ENCODE peak calls at places on chromosomes 7 and 10, in six cellular contexts. R, J, D, G, Z and L are unnamed samples.

GRCh38 chr10:77872947-77873557 is 53.5 kb downstream of the DLG5 start:
- DNase-seq in R (no peak), G (no peak), Z (no peak), D (no peak), J (no peak), L (no peak)

GRCh38 chr7:74039337-74039736 is 11.4 kb downstream of the ELN start:
- DNase-seq in D (peak), J (no peak), G (no peak), R (no peak), Z (no peak), L (no peak)

GRCh38 chr7:11212816-11213215 is 239.1 kb downstream of the PHF14 start:
- DNase-seq in Z (no peak), J (no peak), G (no peak), R (peak), D (peak), L (no peak)

GRCh38 chr10:48465860-48466521 is 138.9 kb downstream of the ARHGAP22 start:
- DNase-seq in D (no peak), Z (no peak), R (no peak), J (no peak), G (no peak), L (peak)

GRCh38 chr7:18978108-18978495 is 139.3 kb downstream of the TWIST1 start:
- DNase-seq in R (peak), J (no peak), Z (no peak), D (no peak), G (no peak), L (no peak)

GRCh38 chr10:5603091-5603847 is 63.1 kb downstream of the ASB13 start:
- DNase-seq in D (no peak), R (no peak), J (no peak), G (no peak), Z (no peak), L (no peak)

GRCh38 chr10:84826704-84827103 is 498.3 kb downstream of the CCSER2 start:
- DNase-seq in J (no peak), G (no peak), R (no peak), Z (no peak), D (no peak), L (no peak)

GRCh38 chr7:88278881-88279280 is 27.8 kb downstream of the STEAP4 start:
- DNase-seq in G (no peak), R (no peak), Z (no peak), D (no peak), J (no peak), L (no peak)

GRCh38 chr7:43590862-43591550 is 8.1 kb downstream of the STK17A start:
- DNase-seq in D (no peak), G (peak), Z (no peak), J (no peak), R (no peak), L (no peak)

GRCh38 chr10:3874988-3875841 is 90.2 kb upstream of the KLF6 start:
- DNase-seq in Z (no peak), J (no peak), R (no peak), G (no peak), D (peak), L (no peak)

GRCh38 chr10:77286851-77287250 is 350.8 kb downstream of the KCNMA1 start:
- DNase-seq in G (no peak), D (peak), J (no peak), R (no peak), Z (no peak), L (no peak)

GRCh38 chr7:51310131-51310583 is 6.5 kb downstream of the COBL start:
- DNase-seq in D (no peak), J (no peak), G (no peak), Z (no peak), R (no peak), L (no peak)

GRCh38 chr7:40516376-40516775 is 381.6 kb downstream of the SUGCT start:
- DNase-seq in J (no peak), G (no peak), R (no peak), D (no peak), Z (no peak), L (no peak)

GRCh38 chr10:36277459-36277858 is 635.4 kb upstream of the FZD8 start:
- DNase-seq in D (no peak), R (no peak), G (no peak), J (no peak), Z (no peak), L (no peak)

GRCh38 chr10:103792547-103792946 is 62.8 kb downstream of the SH3PXD2A start:
- DNase-seq in D (no peak), Z (no peak), R (no peak), J (no peak), G (no peak), L (no peak)

GRCh38 chr7:27714831-27715444 is 25.0 kb upstream of the TAX1BP1 start:
- DNase-seq in R (no peak), Z (no peak), G (no peak), J (no peak), D (no peak), L (no peak)